ENCODE peak calls at places on chromosome 17, in ten cellular contexts. One of them, this sample, is unnamed.

GRCh38 chr17:19897108-19897854 is 29.5 kb upstream of the ULK2 start:
- DNase-seq in cardiac fibroblast: peak; percentile 16
- DNase-seq in body of pancreas: peak; percentile 56
- DNase-seq in omental fat pad: no peak
- DNase-seq in ovary: peak; percentile 39
- DNase-seq in A549: no peak
- DNase-seq in lower lobe of right lung: no peak
- DNase-seq in kidney epithelial cell: no peak
- DNase-seq in GM13977: no peak
- DNase-seq in AG09309: no peak
- DNase-seq in this sample: no peak

GRCh38 chr17:19482571-19482970 is 51.1 kb upstream of the SLC47A1 start:
- DNase-seq in cardiac fibroblast: peak; percentile 32
- DNase-seq in body of pancreas: no peak
- DNase-seq in omental fat pad: no peak
- DNase-seq in ovary: no peak
- DNase-seq in A549: no peak
- DNase-seq in lower lobe of right lung: no peak
- DNase-seq in kidney epithelial cell: no peak
- DNase-seq in GM13977: no peak
- DNase-seq in AG09309: no peak
- DNase-seq in this sample: no peak

GRCh38 chr17:14826361-14826760 is 438.8 kb downstream of the PMP22 start:
- DNase-seq in cardiac fibroblast: no peak
- DNase-seq in body of pancreas: no peak
- DNase-seq in omental fat pad: no peak
- DNase-seq in ovary: no peak
- DNase-seq in A549: no peak
- DNase-seq in lower lobe of right lung: no peak
- DNase-seq in kidney epithelial cell: no peak
- DNase-seq in GM13977: no peak
- DNase-seq in AG09309: no peak
- DNase-seq in this sample: peak; percentile 37

GRCh38 chr17:49890077-49890821 is 42.4 kb upstream of the TAC4 start:
- DNase-seq in cardiac fibroblast: no peak
- DNase-seq in body of pancreas: no peak
- DNase-seq in omental fat pad: no peak
- DNase-seq in ovary: no peak
- DNase-seq in A549: no peak
- DNase-seq in lower lobe of right lung: no peak
- DNase-seq in kidney epithelial cell: no peak
- DNase-seq in GM13977: no peak
- DNase-seq in AG09309: no peak
- DNase-seq in this sample: no peak

GRCh38 chr17:80389011-80389995 is 25.7 kb upstream of the ENDOV start:
- DNase-seq in cardiac fibroblast: no peak
- DNase-seq in body of pancreas: no peak
- DNase-seq in omental fat pad: no peak
- DNase-seq in ovary: no peak
- DNase-seq in A549: no peak
- DNase-seq in lower lobe of right lung: no peak
- DNase-seq in kidney epithelial cell: no peak
- DNase-seq in GM13977: no peak
- DNase-seq in AG09309: no peak
- DNase-seq in this sample: no peak

GRCh38 chr17:38768417-38768816 is 15.9 kb downstream of the PSMB3 start:
- DNase-seq in cardiac fibroblast: no peak
- DNase-seq in body of pancreas: no peak
- DNase-seq in omental fat pad: no peak
- DNase-seq in ovary: no peak
- DNase-seq in A549: no peak
- DNase-seq in lower lobe of right lung: peak; percentile 41
- DNase-seq in kidney epithelial cell: no peak
- DNase-seq in GM13977: no peak
- DNase-seq in AG09309: no peak
- DNase-seq in this sample: no peak

GRCh38 chr17:48472485-48473281 is 42.7 kb upstream of the SKAP1 start:
- DNase-seq in cardiac fibroblast: peak; percentile 42
- DNase-seq in body of pancreas: no peak
- DNase-seq in omental fat pad: no peak
- DNase-seq in ovary: no peak
- DNase-seq in A549: no peak
- DNase-seq in lower lobe of right lung: no peak
- DNase-seq in kidney epithelial cell: peak; percentile 74
- DNase-seq in GM13977: no peak
- DNase-seq in AG09309: no peak
- DNase-seq in this sample: peak; percentile 56

GRCh38 chr17:21286066-21286770 is 1.7 kb downstream of the MAP2K3 start:
- DNase-seq in cardiac fibroblast: peak; percentile 99
- DNase-seq in body of pancreas: peak; percentile 91
- DNase-seq in omental fat pad: peak; percentile 87
- DNase-seq in ovary: peak; percentile 77
- DNase-seq in A549: peak; percentile 95
- DNase-seq in lower lobe of right lung: peak; percentile 95
- DNase-seq in kidney epithelial cell: peak; percentile 96
- DNase-seq in GM13977: peak; percentile 34
- DNase-seq in AG09309: peak; percentile 97
- DNase-seq in this sample: peak; percentile 57

GRCh38 chr17:70473049-70473448 is 303.7 kb downstream of the KCNJ2 start:
- DNase-seq in cardiac fibroblast: no peak
- DNase-seq in body of pancreas: no peak
- DNase-seq in omental fat pad: no peak
- DNase-seq in ovary: no peak
- DNase-seq in A549: no peak
- DNase-seq in lower lobe of right lung: peak; percentile 21
- DNase-seq in kidney epithelial cell: no peak
- DNase-seq in GM13977: no peak
- DNase-seq in AG09309: no peak
- DNase-seq in this sample: no peak

GRCh38 chr17:50325906-50326305 is 20.0 kb upstream of the XYLT2 start:
- DNase-seq in cardiac fibroblast: no peak
- DNase-seq in body of pancreas: no peak
- DNase-seq in omental fat pad: no peak
- DNase-seq in ovary: no peak
- DNase-seq in A549: no peak
- DNase-seq in lower lobe of right lung: no peak
- DNase-seq in kidney epithelial cell: no peak
- DNase-seq in GM13977: no peak
- DNase-seq in AG09309: no peak
- DNase-seq in this sample: no peak

GRCh38 chr17:46163316-46163715 is 29.9 kb downstream of the KANSL1 start:
- DNase-seq in cardiac fibroblast: no peak
- DNase-seq in body of pancreas: no peak
- DNase-seq in omental fat pad: no peak
- DNase-seq in ovary: no peak
- DNase-seq in A549: no peak
- DNase-seq in lower lobe of right lung: no peak
- DNase-seq in kidney epithelial cell: no peak
- DNase-seq in GM13977: no peak
- DNase-seq in AG09309: no peak
- DNase-seq in this sample: no peak

GRCh38 chr17:49061524-49061943 is 64.3 kb downstream of the IGF2BP1 start:
- DNase-seq in cardiac fibroblast: peak; percentile 21
- DNase-seq in body of pancreas: no peak
- DNase-seq in omental fat pad: no peak
- DNase-seq in ovary: no peak
- DNase-seq in A549: no peak
- DNase-seq in lower lobe of right lung: no peak
- DNase-seq in kidney epithelial cell: no peak
- DNase-seq in GM13977: no peak
- DNase-seq in AG09309: no peak
- DNase-seq in this sample: no peak

GRCh38 chr17:68993112-68993511 is 37.9 kb upstream of the ABCA8 start:
- DNase-seq in cardiac fibroblast: peak; percentile 62
- DNase-seq in body of pancreas: no peak
- DNase-seq in omental fat pad: no peak
- DNase-seq in ovary: no peak
- DNase-seq in A549: no peak
- DNase-seq in lower lobe of right lung: no peak
- DNase-seq in kidney epithelial cell: no peak
- DNase-seq in GM13977: no peak
- DNase-seq in AG09309: no peak
- DNase-seq in this sample: no peak

GRCh38 chr17:71792966-71793365 is 327.9 kb upstream of the SOX9 start:
- DNase-seq in cardiac fibroblast: peak; percentile 86
- DNase-seq in body of pancreas: no peak
- DNase-seq in omental fat pad: no peak
- DNase-seq in ovary: no peak
- DNase-seq in A549: no peak
- DNase-seq in lower lobe of right lung: no peak
- DNase-seq in kidney epithelial cell: peak; percentile 12
- DNase-seq in GM13977: no peak
- DNase-seq in AG09309: peak; percentile 33
- DNase-seq in this sample: no peak

GRCh38 chr17:31819578-31819977 is 39.5 kb downstream of the COPRS start:
- DNase-seq in cardiac fibroblast: no peak
- DNase-seq in body of pancreas: no peak
- DNase-seq in omental fat pad: no peak
- DNase-seq in ovary: no peak
- DNase-seq in A549: no peak
- DNase-seq in lower lobe of right lung: no peak
- DNase-seq in kidney epithelial cell: no peak
- DNase-seq in GM13977: no peak
- DNase-seq in AG09309: no peak
- DNase-seq in this sample: no peak

GRCh38 chr17:6914711-6915110 is 81.1 kb upstream of the ALOX12 start:
- DNase-seq in cardiac fibroblast: peak; percentile 62
- DNase-seq in body of pancreas: no peak
- DNase-seq in omental fat pad: no peak
- DNase-seq in ovary: peak; percentile 20
- DNase-seq in A549: no peak
- DNase-seq in lower lobe of right lung: no peak
- DNase-seq in kidney epithelial cell: no peak
- DNase-seq in GM13977: no peak
- DNase-seq in AG09309: no peak
- DNase-seq in this sample: no peak

GRCh38 chr17:6915620-6916019 is 80.2 kb upstream of the ALOX12 start:
- DNase-seq in cardiac fibroblast: no peak
- DNase-seq in body of pancreas: no peak
- DNase-seq in omental fat pad: no peak
- DNase-seq in ovary: no peak
- DNase-seq in A549: no peak
- DNase-seq in lower lobe of right lung: no peak
- DNase-seq in kidney epithelial cell: no peak
- DNase-seq in GM13977: no peak
- DNase-seq in AG09309: no peak
- DNase-seq in this sample: no peak

GRCh38 chr17:6913608-6914443 is 82.0 kb upstream of the ALOX12 start:
- DNase-seq in cardiac fibroblast: peak; percentile 72
- DNase-seq in body of pancreas: peak; percentile 75
- DNase-seq in omental fat pad: peak; percentile 77
- DNase-seq in ovary: peak; percentile 79
- DNase-seq in A549: peak; percentile 74
- DNase-seq in lower lobe of right lung: peak; percentile 70
- DNase-seq in kidney epithelial cell: no peak
- DNase-seq in GM13977: peak; percentile 75
- DNase-seq in AG09309: no peak
- DNase-seq in this sample: peak; percentile 83

GRCh38 chr17:6910987-6911603 is 79.6 kb upstream of the TEKT1 start:
- DNase-seq in cardiac fibroblast: peak; percentile 69
- DNase-seq in body of pancreas: no peak
- DNase-seq in omental fat pad: no peak
- DNase-seq in ovary: no peak
- DNase-seq in A549: peak; percentile 56
- DNase-seq in lower lobe of right lung: no peak
- DNase-seq in kidney epithelial cell: no peak
- DNase-seq in GM13977: peak; percentile 48
- DNase-seq in AG09309: no peak
- DNase-seq in this sample: no peak

GRCh38 chr17:6912110-6913051 is 80.9 kb upstream of the TEKT1 start:
- DNase-seq in cardiac fibroblast: no peak
- DNase-seq in body of pancreas: no peak
- DNase-seq in omental fat pad: no peak
- DNase-seq in ovary: no peak
- DNase-seq in A549: no peak
- DNase-seq in lower lobe of right lung: no peak
- DNase-seq in kidney epithelial cell: no peak
- DNase-seq in GM13977: no peak
- DNase-seq in AG09309: no peak
- DNase-seq in this sample: no peak
- TF ChIP-seq CTCF in cardiac fibroblast: no peak
- TF ChIP-seq CTCF in body of pancreas: no peak
- TF ChIP-seq CTCF in omental fat pad: no peak
- TF ChIP-seq CTCF in ovary: no peak
- TF ChIP-seq CTCF in A549: no peak
- TF ChIP-seq CTCF in lower lobe of right lung: no peak
- TF ChIP-seq CTCF in kidney epithelial cell: no peak
- TF ChIP-seq CTCF in GM13977: no peak
- TF ChIP-seq CTCF in AG09309: no peak
- TF ChIP-seq CTCF in this sample: no peak

GRCh38 chr17:9768381-9768934 is 22.9 kb downstream of the DHRS7C start:
- DNase-seq in cardiac fibroblast: peak; percentile 45
- DNase-seq in body of pancreas: no peak
- DNase-seq in omental fat pad: no peak
- DNase-seq in ovary: no peak
- DNase-seq in A549: peak; percentile 55
- DNase-seq in lower lobe of right lung: no peak
- DNase-seq in kidney epithelial cell: no peak
- DNase-seq in GM13977: peak; percentile 59
- DNase-seq in AG09309: no peak
- DNase-seq in this sample: no peak
- TF ChIP-seq CTCF in cardiac fibroblast: no peak
- TF ChIP-seq CTCF in body of pancreas: peak; percentile 39
- TF ChIP-seq CTCF in omental fat pad: no peak
- TF ChIP-seq CTCF in ovary: peak; percentile 28
- TF ChIP-seq CTCF in A549: peak; percentile 80
- TF ChIP-seq CTCF in lower lobe of right lung: peak; percentile 51
- TF ChIP-seq CTCF in kidney epithelial cell: peak; percentile 34
- TF ChIP-seq CTCF in GM13977: peak; percentile 13
- TF ChIP-seq CTCF in AG09309: peak; percentile 39
- TF ChIP-seq CTCF in this sample: peak; percentile 68

DNA sequence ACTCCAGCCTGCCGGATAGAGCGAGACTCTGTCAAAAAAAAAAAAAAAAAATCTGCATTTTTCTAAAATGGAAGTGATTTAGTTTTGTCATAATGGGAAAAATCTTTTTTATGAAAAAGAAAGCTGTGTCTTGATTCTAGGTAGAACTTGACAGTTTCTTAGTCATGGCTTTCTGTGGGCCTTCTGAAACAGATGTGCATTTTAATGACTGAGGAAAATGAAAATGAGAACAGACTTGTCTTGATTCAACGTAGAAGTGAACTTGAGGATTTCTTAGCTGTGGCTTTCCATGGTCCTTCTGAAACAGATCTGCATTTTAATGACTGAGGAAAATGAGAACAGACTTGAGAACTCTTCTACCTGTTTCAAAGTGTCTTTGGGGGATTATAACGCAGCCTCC is 171.7 kb downstream of the VPS53 start:
- DNase-seq in cardiac fibroblast: no peak
- DNase-seq in body of pancreas: no peak
- DNase-seq in omental fat pad: no peak
- DNase-seq in ovary: no peak
- DNase-seq in A549: no peak
- DNase-seq in lower lobe of right lung: no peak
- DNase-seq in kidney epithelial cell: no peak
- DNase-seq in GM13977: no peak
- DNase-seq in AG09309: no peak
- DNase-seq in this sample: no peak
- TF ChIP-seq CTCF in cardiac fibroblast: no peak
- TF ChIP-seq CTCF in body of pancreas: no peak
- TF ChIP-seq CTCF in omental fat pad: no peak
- TF ChIP-seq CTCF in ovary: no peak
- TF ChIP-seq CTCF in A549: no peak
- TF ChIP-seq CTCF in lower lobe of right lung: no peak
- TF ChIP-seq CTCF in kidney epithelial cell: no peak
- TF ChIP-seq CTCF in GM13977: no peak
- TF ChIP-seq CTCF in AG09309: no peak
- TF ChIP-seq CTCF in this sample: no peak

GRCh38 chr17:42438600-42439567 is 15.8 kb upstream of the CAVIN1 start:
- DNase-seq in cardiac fibroblast: peak; percentile 55
- DNase-seq in body of pancreas: peak; percentile 49
- DNase-seq in omental fat pad: no peak
- DNase-seq in ovary: no peak
- DNase-seq in A549: no peak
- DNase-seq in lower lobe of right lung: peak; percentile 62
- DNase-seq in kidney epithelial cell: no peak
- DNase-seq in GM13977: no peak
- DNase-seq in AG09309: no peak
- DNase-seq in this sample: peak; percentile 22
- TF ChIP-seq CTCF in cardiac fibroblast: peak; percentile 50
- TF ChIP-seq CTCF in body of pancreas: no peak
- TF ChIP-seq CTCF in omental fat pad: no peak
- TF ChIP-seq CTCF in ovary: no peak
- TF ChIP-seq CTCF in A549: peak; percentile 45
- TF ChIP-seq CTCF in lower lobe of right lung: peak; percentile 50
- TF ChIP-seq CTCF in kidney epithelial cell: peak; percentile 48
- TF ChIP-seq CTCF in GM13977: peak; percentile 74
- TF ChIP-seq CTCF in AG09309: peak; percentile 59
- TF ChIP-seq CTCF in this sample: peak; percentile 21

This sample was measured in nephron progenitor cell.